ENCODE peak calls at places on chromosomes 12 and 14, in six cellular contexts. One of them, this sample, is unnamed.

GRCh38 chr12:125276567-125276966 is 211.3 kb downstream of the AACS start:
- DNase-seq in BJ: no peak
- DNase-seq in GM06990: no peak
- DNase-seq in T follicular helper cell: no peak
- DNase-seq in stimulated activated CD4-positive, alpha-beta T cell treated with anti-CD3 and anti-CD28 coated beads, Interleukin-2, amount 100 ng/mL, for 4 hours: no peak
- DNase-seq in DND-41: no peak
- DNase-seq in this sample: no peak

GRCh38 chr12:4383304-4383865 is 3.9 kb upstream of the FGF23 start:
- DNase-seq in T follicular helper cell: no peak
- DNase-seq in BJ: no peak
- DNase-seq in GM06990: no peak
- DNase-seq in stimulated activated CD4-positive, alpha-beta T cell treated with anti-CD3 and anti-CD28 coated beads, Interleukin-2, amount 100 ng/mL, for 4 hours: no peak
- DNase-seq in DND-41: no peak
- DNase-seq in this sample: no peak

GRCh38 chr14:77098470-77099353 is 654 bp downstream of the CIPC start:
- DNase-seq in DND-41: peak
- DNase-seq in T follicular helper cell: peak
- DNase-seq in stimulated activated CD4-positive, alpha-beta T cell treated with anti-CD3 and anti-CD28 coated beads, Interleukin-2, amount 100 ng/mL, for 4 hours: no peak
- DNase-seq in GM06990: no peak
- DNase-seq in BJ: no peak
- DNase-seq in this sample: no peak

GRCh38 chr14:89866458-89866857 is 88.1 kb downstream of the EFCAB11 start:
- DNase-seq in DND-41: no peak
- DNase-seq in GM06990: no peak
- DNase-seq in stimulated activated CD4-positive, alpha-beta T cell treated with anti-CD3 and anti-CD28 coated beads, Interleukin-2, amount 100 ng/mL, for 4 hours: no peak
- DNase-seq in T follicular helper cell: no peak
- DNase-seq in BJ: no peak
- DNase-seq in this sample: no peak

GRCh38 chr12:102227954-102228353 is 30.3 kb upstream of the PMCH start:
- DNase-seq in T follicular helper cell: no peak
- DNase-seq in DND-41: no peak
- DNase-seq in BJ: no peak
- DNase-seq in stimulated activated CD4-positive, alpha-beta T cell treated with anti-CD3 and anti-CD28 coated beads, Interleukin-2, amount 100 ng/mL, for 4 hours: no peak
- DNase-seq in GM06990: no peak
- DNase-seq in this sample: no peak

GRCh38 chr12:28787151-28787550 is 361.9 kb upstream of the FAR2 start:
- DNase-seq in BJ: no peak
- DNase-seq in stimulated activated CD4-positive, alpha-beta T cell treated with anti-CD3 and anti-CD28 coated beads, Interleukin-2, amount 100 ng/mL, for 4 hours: no peak
- DNase-seq in T follicular helper cell: no peak
- DNase-seq in GM06990: no peak
- DNase-seq in DND-41: no peak
- DNase-seq in this sample: no peak

GRCh38 chr14:101064718-101065117 is 161.2 kb upstream of the RTL1 start:
- DNase-seq in BJ: no peak
- DNase-seq in DND-41: no peak
- DNase-seq in stimulated activated CD4-positive, alpha-beta T cell treated with anti-CD3 and anti-CD28 coated beads, Interleukin-2, amount 100 ng/mL, for 4 hours: no peak
- DNase-seq in T follicular helper cell: no peak
- DNase-seq in GM06990: no peak
- DNase-seq in this sample: no peak

GRCh38 chr12:42130670-42131402 is 13.8 kb downstream of the GXYLT1 start:
- DNase-seq in stimulated activated CD4-positive, alpha-beta T cell treated with anti-CD3 and anti-CD28 coated beads, Interleukin-2, amount 100 ng/mL, for 4 hours: no peak
- DNase-seq in GM06990: no peak
- DNase-seq in DND-41: no peak
- DNase-seq in BJ: no peak
- DNase-seq in T follicular helper cell: no peak
- DNase-seq in this sample: no peak

GRCh38 chr12:4107436-4107878 is 166.1 kb upstream of the CCND2 start:
- DNase-seq in DND-41: peak
- DNase-seq in GM06990: peak
- DNase-seq in stimulated activated CD4-positive, alpha-beta T cell treated with anti-CD3 and anti-CD28 coated beads, Interleukin-2, amount 100 ng/mL, for 4 hours: peak
- DNase-seq in BJ: no peak
- DNase-seq in T follicular helper cell: peak
- DNase-seq in this sample: no peak

GRCh38 chr12:14390885-14391530 is 25.5 kb downstream of the ATF7IP start:
- DNase-seq in DND-41: no peak
- DNase-seq in GM06990: no peak
- DNase-seq in stimulated activated CD4-positive, alpha-beta T cell treated with anti-CD3 and anti-CD28 coated beads, Interleukin-2, amount 100 ng/mL, for 4 hours: no peak
- DNase-seq in BJ: no peak
- DNase-seq in T follicular helper cell: no peak
- DNase-seq in this sample: no peak

GRCh38 chr14:26984318-26985177 is 386.7 kb upstream of the NOVA1 start:
- DNase-seq in DND-41: peak
- DNase-seq in BJ: no peak
- DNase-seq in stimulated activated CD4-positive, alpha-beta T cell treated with anti-CD3 and anti-CD28 coated beads, Interleukin-2, amount 100 ng/mL, for 4 hours: no peak
- DNase-seq in T follicular helper cell: no peak
- DNase-seq in GM06990: no peak
- DNase-seq in this sample: peak

GRCh38 chr12:115194857-115195256 is 510.9 kb upstream of the TBX3 start:
- DNase-seq in T follicular helper cell: no peak
- DNase-seq in stimulated activated CD4-positive, alpha-beta T cell treated with anti-CD3 and anti-CD28 coated beads, Interleukin-2, amount 100 ng/mL, for 4 hours: no peak
- DNase-seq in BJ: peak
- DNase-seq in GM06990: no peak
- DNase-seq in DND-41: no peak
- DNase-seq in this sample: no peak

GRCh38 chr12:124713436-124714082 is 146.1 kb upstream of the NCOR2 start:
- DNase-seq in stimulated activated CD4-positive, alpha-beta T cell treated with anti-CD3 and anti-CD28 coated beads, Interleukin-2, amount 100 ng/mL, for 4 hours: peak
- DNase-seq in GM06990: peak
- DNase-seq in DND-41: peak
- DNase-seq in T follicular helper cell: peak
- DNase-seq in BJ: peak
- DNase-seq in this sample: no peak

GRCh38 chr12:33718631-33719030 is 279.0 kb upstream of the SYT10 start:
- DNase-seq in DND-41: no peak
- DNase-seq in T follicular helper cell: no peak
- DNase-seq in stimulated activated CD4-positive, alpha-beta T cell treated with anti-CD3 and anti-CD28 coated beads, Interleukin-2, amount 100 ng/mL, for 4 hours: no peak
- DNase-seq in GM06990: no peak
- DNase-seq in BJ: no peak
- DNase-seq in this sample: no peak

GRCh38 chr12:3035815-3036702 is 41.1 kb upstream of the TSPAN9 start:
- DNase-seq in BJ: no peak
- DNase-seq in GM06990: no peak
- DNase-seq in stimulated activated CD4-positive, alpha-beta T cell treated with anti-CD3 and anti-CD28 coated beads, Interleukin-2, amount 100 ng/mL, for 4 hours: no peak
- DNase-seq in T follicular helper cell: no peak
- DNase-seq in DND-41: no peak
- DNase-seq in this sample: no peak

GRCh38 chr14:72616294-72616693 is 277.6 kb downstream of the DPF3 start:
- DNase-seq in stimulated activated CD4-positive, alpha-beta T cell treated with anti-CD3 and anti-CD28 coated beads, Interleukin-2, amount 100 ng/mL, for 4 hours: no peak
- DNase-seq in GM06990: no peak
- DNase-seq in DND-41: no peak
- DNase-seq in T follicular helper cell: no peak
- DNase-seq in BJ: no peak
- DNase-seq in this sample: no peak

GRCh38 chr12:49208146-49208545 is 19.3 kb upstream of the TUBA1A start:
- DNase-seq in stimulated activated CD4-positive, alpha-beta T cell treated with anti-CD3 and anti-CD28 coated beads, Interleukin-2, amount 100 ng/mL, for 4 hours: no peak
- DNase-seq in DND-41: no peak
- DNase-seq in GM06990: no peak
- DNase-seq in BJ: no peak
- DNase-seq in T follicular helper cell: no peak
- DNase-seq in this sample: no peak

GRCh38 chr14:51552768-51553426 is 98.8 kb upstream of the FRMD6 start:
- DNase-seq in BJ: no peak
- DNase-seq in DND-41: no peak
- DNase-seq in T follicular helper cell: no peak
- DNase-seq in GM06990: no peak
- DNase-seq in stimulated activated CD4-positive, alpha-beta T cell treated with anti-CD3 and anti-CD28 coated beads, Interleukin-2, amount 100 ng/mL, for 4 hours: no peak
- DNase-seq in this sample: peak

GRCh38 chr12:26878661-26879119 is 45.7 kb upstream of the ITPR2 start:
- DNase-seq in T follicular helper cell: no peak
- DNase-seq in DND-41: peak
- DNase-seq in BJ: no peak
- DNase-seq in stimulated activated CD4-positive, alpha-beta T cell treated with anti-CD3 and anti-CD28 coated beads, Interleukin-2, amount 100 ng/mL, for 4 hours: no peak
- DNase-seq in GM06990: peak
- DNase-seq in this sample: peak

GRCh38 chr12:52267266-52267665 is 7.2 kb upstream of the KRT86 start:
- DNase-seq in GM06990: no peak
- DNase-seq in stimulated activated CD4-positive, alpha-beta T cell treated with anti-CD3 and anti-CD28 coated beads, Interleukin-2, amount 100 ng/mL, for 4 hours: no peak
- DNase-seq in T follicular helper cell: no peak
- DNase-seq in BJ: no peak
- DNase-seq in DND-41: no peak
- DNase-seq in this sample: no peak

GRCh38 chr12:12443482-12443881 is 86.6 kb downstream of the BORCS5 start:
- DNase-seq in stimulated activated CD4-positive, alpha-beta T cell treated with anti-CD3 and anti-CD28 coated beads, Interleukin-2, amount 100 ng/mL, for 4 hours: no peak
- DNase-seq in GM06990: no peak
- DNase-seq in BJ: no peak
- DNase-seq in T follicular helper cell: no peak
- DNase-seq in DND-41: no peak
- DNase-seq in this sample: no peak

GRCh38 chr12:93094988-93095737 is 166.1 kb upstream of the EEA1 start:
- DNase-seq in DND-41: no peak
- DNase-seq in T follicular helper cell: no peak
- DNase-seq in BJ: no peak
- DNase-seq in stimulated activated CD4-positive, alpha-beta T cell treated with anti-CD3 and anti-CD28 coated beads, Interleukin-2, amount 100 ng/mL, for 4 hours: no peak
- DNase-seq in GM06990: peak
- DNase-seq in this sample: no peak

GRCh38 chr12:70002912-70003255 is 177.9 kb downstream of the MYRFL start:
- DNase-seq in GM06990: no peak
- DNase-seq in DND-41: no peak
- DNase-seq in T follicular helper cell: no peak
- DNase-seq in stimulated activated CD4-positive, alpha-beta T cell treated with anti-CD3 and anti-CD28 coated beads, Interleukin-2, amount 100 ng/mL, for 4 hours: no peak
- DNase-seq in BJ: no peak
- DNase-seq in this sample: no peak

GRCh38 chr12:46400406-46400805 is 27.8 kb upstream of the SLC38A2 start:
- DNase-seq in BJ: no peak
- DNase-seq in DND-41: no peak
- DNase-seq in GM06990: no peak
- DNase-seq in T follicular helper cell: no peak
- DNase-seq in stimulated activated CD4-positive, alpha-beta T cell treated with anti-CD3 and anti-CD28 coated beads, Interleukin-2, amount 100 ng/mL, for 4 hours: no peak
- DNase-seq in this sample: no peak